ENCODE peak calls at places on chromosome 19, in nine cellular contexts. A, G, Y, P, C, U, R, D and V are unnamed samples.

GRCh38 chr19:47232422-47233211 is 1.6 kb upstream of the BBC3 start:
- DNase-seq in D (no peak), A (no peak), G (no peak), C (no peak), P (peak), R (no peak), U (peak), Y (no peak), V (no peak)

GRCh38 chr19:36151144-36152051 is 849 bp downstream of the COX7A1 start:
- DNase-seq in D (peak), R (no peak), G (no peak), A (peak), Y (no peak), U (no peak), P (no peak), C (no peak), V (no peak)

GRCh38 chr19:48724796-48725753 is 5.5 kb upstream of the MAMSTR start:
- DNase-seq in R (no peak), U (peak), C (no peak), A (peak), P (peak), G (no peak), D (peak), Y (no peak), V (peak)

GRCh38 chr19:53818756-53819155 is 5.4 kb downstream of the NLRP12 start:
- DNase-seq in Y (no peak), A (no peak), U (no peak), D (no peak), C (no peak), P (no peak), G (no peak), R (no peak), V (no peak)

GRCh38 chr19:47280183-47280797 is 5.6 kb downstream of the INAFM1 start:
- DNase-seq in D (peak), U (no peak), C (no peak), A (no peak), G (no peak), Y (peak), R (no peak), P (peak), V (no peak)

GRCh38 chr19:45601524-45602522 is at the start of gene GPR4:
- DNase-seq in D (peak), A (no peak), P (no peak), U (no peak), C (no peak), R (no peak), G (no peak), Y (no peak), V (no peak)

GRCh38 chr19:28426902-28427232 is 786.1 kb downstream of the UQCRFS1 start:
- DNase-seq in Y (no peak), C (no peak), G (no peak), D (no peak), R (no peak), P (no peak), A (no peak), U (no peak), V (no peak)

GRCh38 chr19:6674868-6675305 is 4.9 kb upstream of the TNFSF14 start:
- DNase-seq in U (peak), D (no peak), R (peak), G (peak), C (peak), P (peak), Y (peak), A (no peak), V (peak)

GRCh38 chr19:3985643-3986259 is 488 bp upstream of the EEF2 start:
- DNase-seq in U (no peak), D (no peak), A (no peak), P (no peak), C (no peak), G (no peak), R (peak), Y (no peak), V (no peak)

GRCh38 chr19:48623556-48624066 is 4.3 kb downstream of the SPHK2 start:
- DNase-seq in P (no peak), G (no peak), D (no peak), C (no peak), R (no peak), U (no peak), Y (no peak), A (no peak), V (no peak)

GRCh38 chr19:574658-575526 is 2.5 kb downstream of the BSG start:
- DNase-seq in Y (no peak), D (no peak), G (no peak), P (no peak), R (no peak), C (peak), U (no peak), A (no peak), V (no peak)

GRCh38 chr19:38392707-38393308 is 4.3 kb downstream of the SPRED3 start:
- DNase-seq in D (no peak), G (no peak), P (no peak), Y (no peak), U (no peak), R (no peak), A (no peak), C (no peak), V (no peak)

GRCh38 chr19:50513746-50514345 is at the start of gene ASPDH:
- DNase-seq in D (no peak), Y (no peak), R (no peak), A (no peak), P (no peak), C (no peak), G (no peak), U (no peak), V (peak)

GRCh38 chr19:13297023-13297422 is 146.8 kb downstream of the IER2 start:
- DNase-seq in U (no peak), G (no peak), Y (no peak), P (no peak), D (no peak), A (no peak), C (no peak), R (no peak), V (no peak)

GRCh38 chr19:38134538-38135149 is 89.4 kb downstream of the DPF1 start:
- DNase-seq in G (no peak), A (no peak), D (peak), C (peak), P (peak), U (peak), R (peak), Y (no peak), V (peak)

GRCh38 chr19:13835791-13836723 is 40.8 kb downstream of the ZSWIM4 start:
- DNase-seq in C (peak), G (no peak), Y (peak), A (no peak), P (no peak), R (no peak), U (no peak), D (no peak), V (no peak)

GRCh38 chr19:10255358-10255757 is 3.3 kb downstream of the MRPL4 start:
- DNase-seq in G (no peak), A (no peak), Y (no peak), D (no peak), P (no peak), C (no peak), R (no peak), U (no peak), V (no peak)

GRCh38 chr19:19098703-19099632 is 35.2 kb downstream of the SLC25A42 start:
- DNase-seq in U (no peak), C (no peak), Y (peak), R (no peak), D (no peak), A (no peak), P (no peak), G (no peak), V (no peak)

GRCh38 chr19:33250500-33250899 is 24.9 kb upstream of the SLC7A10 start:
- DNase-seq in C (no peak), Y (no peak), R (no peak), P (no peak), D (no peak), U (no peak), G (no peak), A (no peak), V (no peak)

GRCh38 chr19:11125994-11126685 is 29.4 kb downstream of the SPC24 start:
- DNase-seq in U (peak), D (peak), G (peak), A (peak), R (peak), C (peak), Y (peak), P (peak), V (peak)

GRCh38 chr19:12139309-12139708 is 841 bp downstream of the ZNF20 start:
- DNase-seq in P (no peak), R (no peak), Y (no peak), A (no peak), D (no peak), G (no peak), C (no peak), U (no peak), V (no peak)

GRCh38 chr19:34985249-34986022 is 14.7 kb upstream of the GRAMD1A start:
- DNase-seq in Y (no peak), R (no peak), A (no peak), C (no peak), U (no peak), P (no peak), D (peak), G (no peak), V (peak)

GRCh38 chr19:52188822-52189744 is 769 bp upstream of the PPP2R1A start:
- DNase-seq in Y (peak), D (peak), R (no peak), C (peak), U (no peak), P (no peak), G (no peak), A (peak), V (no peak)

GRCh38 chr19:51690359-51691121 is 2.6 kb upstream of the SPACA6 start:
- DNase-seq in C (peak), P (peak), Y (peak), A (peak), G (peak), R (peak), D (peak), U (no peak), V (peak)

GRCh38 chr19:14775855-14776254 is 2.5 kb downstream of the ADGRE2 start:
- DNase-seq in Y (peak), C (no peak), R (no peak), A (no peak), D (no peak), G (no peak), U (no peak), P (peak), V (no peak)